ENCODE peak calls at places on chromosomes 5 and 9, in seven cellular contexts. M is K562, Q is tibial nerve, T is breast epithelium, E is prostate gland, F is upper lobe of left lung, O is HCT116. J is an unnamed sample.

GRCh38 chr5:143345671-143346440 is 57.6 kb downstream of the NR3C1 start:
- DNase-seq in M (no peak), Q (no peak), T (no peak), E (no peak), F (no peak), O (no peak), J (no peak)

GRCh38 chr9:117777823-117778222 is 73.6 kb downstream of the TLR4 start:
- DNase-seq in M (no peak), Q (no peak), T (no peak), E (no peak), F (no peak), O (no peak), J (no peak)

GRCh38 chr5:139847790-139848507 is 52.3 kb downstream of the PSD2 start:
- DNase-seq in M (peak; percentile 73), Q (no peak), T (no peak), E (no peak), F (peak; percentile 31), O (no peak), J (peak; percentile 47)

GRCh38 chr5:160643588-160643987 is 208.4 kb downstream of the ATP10B start:
- DNase-seq in M (no peak), Q (no peak), T (no peak), E (no peak), F (no peak), O (no peak), J (no peak)

GRCh38 chr9:134051319-134051718 is 16.5 kb downstream of the BRD3 start:
- DNase-seq in M (no peak), Q (no peak), T (no peak), E (no peak), F (no peak), O (no peak), J (no peak)

GRCh38 chr5:172223901-172224873 is 30.2 kb downstream of the EFCAB9 start:
- DNase-seq in M (no peak), Q (no peak), T (no peak), E (no peak), F (no peak), O (no peak), J (no peak)

GRCh38 chr5:170168797-170169196 is 63.1 kb downstream of the FOXI1 start:
- DNase-seq in M (no peak), Q (no peak), T (no peak), E (no peak), F (no peak), O (no peak), J (no peak)

GRCh38 chr5:149857499-149857898 is 87.1 kb downstream of the PDE6A start:
- DNase-seq in M (no peak), Q (peak; percentile 56), T (peak; percentile 80), E (peak; percentile 63), F (peak; percentile 79), O (no peak), J (peak; percentile 96)

GRCh38 chr9:111366978-111367377 is 37.0 kb upstream of the OR2K2 start:
- DNase-seq in M (no peak), Q (no peak), T (no peak), E (no peak), F (no peak), O (no peak), J (no peak)

GRCh38 chr9:97766092-97766491 is 69.0 kb upstream of the XPA start:
- DNase-seq in M (no peak), Q (no peak), T (no peak), E (no peak), F (no peak), O (no peak), J (no peak)

GRCh38 chr9:69877852-69878507 is 57.4 kb downstream of the CFAP95 start:
- DNase-seq in M (no peak), Q (no peak), T (no peak), E (no peak), F (no peak), O (peak; percentile 22), J (no peak)

GRCh38 chr5:123814796-123815479 is 303.0 kb downstream of the CSNK1G3 start:
- DNase-seq in M (no peak), Q (no peak), T (no peak), E (no peak), F (no peak), O (no peak), J (no peak)

GRCh38 chr5:68404246-68404645 is 188.7 kb downstream of the PIK3R1 start:
- DNase-seq in M (no peak), Q (no peak), T (no peak), E (no peak), F (no peak), O (no peak), J (no peak)

GRCh38 chr5:179805529-179806249 is 977 bp downstream of the MGAT4B start:
- DNase-seq in M (peak; percentile 77), Q (no peak), T (no peak), E (no peak), F (no peak), O (no peak), J (peak; percentile 44)

GRCh38 chr9:101455656-101456235 is 20.2 kb upstream of the ALDOB start:
- DNase-seq in M (no peak), Q (no peak), T (no peak), E (no peak), F (no peak), O (no peak), J (no peak)

GRCh38 chr9:1939926-1940368 is 75.2 kb upstream of the SMARCA2 start:
- DNase-seq in M (peak; percentile 7), Q (no peak), T (no peak), E (no peak), F (peak; percentile 24), O (peak; percentile 8), J (no peak)

GRCh38 chr9:82532504-82532903 is 530.4 kb downstream of the RASEF start:
- DNase-seq in M (no peak), Q (no peak), T (no peak), E (no peak), F (no peak), O (no peak), J (no peak)

GRCh38 chr9:95409650-95410426 is 92.3 kb upstream of the FANCC start:
- DNase-seq in M (no peak), Q (no peak), T (no peak), E (no peak), F (no peak), O (peak; percentile 23), J (no peak)

GRCh38 chr9:27337833-27338526 is 41.0 kb upstream of the EQTN start:
- DNase-seq in M (no peak), Q (no peak), T (no peak), E (no peak), F (peak; percentile 59), O (no peak), J (peak; percentile 29)

GRCh38 chr5:173890195-173890951 is 2.2 kb downstream of the CPEB4 start:
- DNase-seq in M (peak; percentile 29), Q (no peak), T (no peak), E (no peak), F (peak; percentile 31), O (no peak), J (peak; percentile 84)

GRCh38 chr9:24245988-24246387 is 299.7 kb downstream of the IZUMO3 start:
- DNase-seq in M (no peak), Q (no peak), T (no peak), E (no peak), F (no peak), O (peak; percentile 1), J (no peak)

GRCh38 chr5:14187660-14188059 is 44.5 kb downstream of the TRIO start:
- DNase-seq in M (no peak), Q (no peak), T (no peak), E (no peak), F (no peak), O (no peak), J (no peak)

GRCh38 chr9:131707677-131708612 is 31.9 kb downstream of the RAPGEF1 start:
- DNase-seq in M (peak; percentile 31), Q (no peak), T (no peak), E (peak; percentile 24), F (peak; percentile 86), O (no peak), J (peak; percentile 90)

GRCh38 chr9:93081931-93082330 is 14.1 kb upstream of the CARD19 start:
- DNase-seq in M (no peak), Q (no peak), T (no peak), E (no peak), F (no peak), O (no peak), J (peak; percentile 58)

GRCh38 chr9:129995409-129996160 is 47.4 kb downstream of the FNBP1 start:
- DNase-seq in M (peak; percentile 40), Q (no peak), T (no peak), E (no peak), F (peak; percentile 43), O (no peak), J (peak; percentile 31)

GRCh38 chr5:119379929-119380328 is 24.1 kb downstream of the TNFAIP8 start:
- DNase-seq in M (no peak), Q (no peak), T (no peak), E (no peak), F (no peak), O (no peak), J (no peak)
- TF ChIP-seq POLR2A in M (no peak), Q (no peak), T (no peak), E (no peak), F (no peak), O (no peak), J (no peak)

GRCh38 chr5:119808474-119808873 is 179.1 kb downstream of the FAM170A start:
- DNase-seq in M (no peak), Q (no peak), T (no peak), E (no peak), F (no peak), O (no peak), J (no peak)

GRCh38 chr5:119814655-119815054 is 185.3 kb downstream of the FAM170A start:
- DNase-seq in M (no peak), Q (no peak), T (no peak), E (no peak), F (no peak), O (no peak), J (no peak)

GRCh38 chr5:119811443-119811842 is 182.1 kb downstream of the FAM170A start:
- DNase-seq in M (no peak), Q (no peak), T (no peak), E (no peak), F (no peak), O (no peak), J (no peak)

GRCh38 chr5:119808024-119808423 is 178.7 kb downstream of the FAM170A start:
- DNase-seq in M (no peak), Q (no peak), T (no peak), E (no peak), F (no peak), O (no peak), J (no peak)

GRCh38 chr5:119810217-119810616 is 180.9 kb downstream of the FAM170A start:
- DNase-seq in M (no peak), Q (no peak), T (no peak), E (no peak), F (no peak), O (no peak), J (no peak)
- H3K27me3 ChIP-seq in M (no peaks in the 10 kb centered on the region), Q (no peaks in the 10 kb centered on the region), T (no peaks in the 10 kb centered on the region), E (no peaks in the 10 kb centered on the region), F (no peaks in the 10 kb centered on the region), O (no peaks in the 10 kb centered on the region), J (no peaks in the 10 kb centered on the region)

DNA sequence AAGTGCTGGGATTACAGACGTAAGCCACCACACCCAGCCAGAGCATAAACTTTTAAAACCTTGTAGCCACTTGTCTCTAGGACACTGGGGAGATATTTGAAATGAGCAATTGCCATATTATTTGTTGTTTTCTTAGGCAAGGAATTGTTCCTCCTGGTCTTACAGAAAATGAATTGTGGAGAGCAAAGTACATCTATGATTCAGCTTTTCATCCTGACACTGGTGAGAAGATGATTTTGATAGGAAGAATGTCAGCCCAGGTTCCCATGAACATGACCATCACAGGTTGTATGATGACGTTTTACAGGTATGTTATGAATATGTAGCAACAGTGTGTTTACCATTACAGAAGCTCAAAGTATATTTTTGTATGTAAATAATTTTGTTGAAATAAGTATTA is 30.5 kb downstream of the SFXN1 start:
- DNase-seq in M (no peak), Q (no peak), T (no peak), E (no peak), F (no peak), O (no peak), J (no peak)
- H3K4me3 ChIP-seq in M (no peak overlapping the region), Q (no peak overlapping the region), T (no peak overlapping the region), E (no peak overlapping the region), F (no peak overlapping the region), O (no peak overlapping the region), J (no peak overlapping the region)

GRCh38 chr5:85293139-85293785 is 908.6 kb upstream of the EDIL3 start:
- DNase-seq in M (no peak), Q (no peak), T (no peak), E (no peak), F (peak; percentile 32), O (no peak), J (no peak)
- TF ChIP-seq POLR2A in M (no peak), Q (no peak), T (no peak), E (no peak), F (no peak), O (no peak), J (no peak)